ENCODE peak calls at places on chromosome 6, in five cellular contexts. S, O, D, Y and R are unnamed samples.

GRCh38 chr6:116764961-116765841 is at the start of gene FAM162B:
- DNase-seq in S (no peak), O (peak; percentile 2), D (no peak), Y (peak; percentile 38), R (no peak)

GRCh38 chr6:138554146-138554545 is 54.9 kb upstream of the NHSL1 start:
- DNase-seq in S (no peak), O (no peak), D (no peak), Y (no peak), R (no peak)

GRCh38 chr6:41027799-41028617 is 11.0 kb downstream of the UNC5CL start:
- DNase-seq in S (peak; percentile 85), O (peak; percentile 47), D (peak; percentile 30), Y (peak; percentile 60), R (peak; percentile 35)

GRCh38 chr6:10391299-10391630 is 23.6 kb downstream of the TFAP2A start:
- DNase-seq in S (no peak), O (no peak), D (no peak), Y (no peak), R (no peak)

GRCh38 chr6:116514103-116514502 is 2.7 kb downstream of the CALHM5 start:
- DNase-seq in S (no peak), O (no peak), D (no peak), Y (no peak), R (no peak)

GRCh38 chr6:13560651-13561044 is 13.8 kb upstream of the SIRT5 start:
- DNase-seq in S (peak; percentile 34), O (no peak), D (no peak), Y (no peak), R (peak; percentile 31)

GRCh38 chr6:37919417-37920157 is 100.1 kb downstream of the ZFAND3 start:
- DNase-seq in S (no peak), O (no peak), D (no peak), Y (no peak), R (no peak)

GRCh38 chr6:42820509-42821340 is 38.9 kb downstream of the BICRAL start:
- DNase-seq in S (no peak), O (no peak), D (no peak), Y (no peak), R (no peak)

GRCh38 chr6:6891949-6892461 is 215.8 kb upstream of the RREB1 start:
- DNase-seq in S (no peak), O (no peak), D (no peak), Y (no peak), R (no peak)

GRCh38 chr6:111205502-111205901 is 118.2 kb downstream of the SLC16A10 start:
- DNase-seq in S (peak; percentile 14), O (no peak), D (no peak), Y (no peak), R (no peak)

GRCh38 chr6:8006208-8006607 is 58.0 kb downstream of the BLOC1S5 start:
- DNase-seq in S (peak; percentile 51), O (peak; percentile 48), D (no peak), Y (no peak), R (peak; percentile 27)

GRCh38 chr6:108071736-108072276 is 2.7 kb downstream of the OSTM1 start:
- DNase-seq in S (no peak), O (no peak), D (no peak), Y (peak; percentile 7), R (no peak)

GRCh38 chr6:37741757-37742400 is 44.2 kb upstream of the MDGA1 start:
- DNase-seq in S (peak; percentile 48), O (peak; percentile 30), D (no peak), Y (no peak), R (no peak)

GRCh38 chr6:113640046-113640445 is 217.1 kb upstream of the MARCKS start:
- DNase-seq in S (no peak), O (no peak), D (no peak), Y (no peak), R (no peak)

GRCh38 chr6:116557863-116558262 is 4.3 kb downstream of the CALHM4 start:
- DNase-seq in S (peak; percentile 53), O (peak; percentile 22), D (no peak), Y (no peak), R (peak; percentile 66)

GRCh38 chr6:97626586-97627441 is 343.8 kb upstream of the MMS22L start:
- DNase-seq in S (no peak), O (no peak), D (no peak), Y (no peak), R (no peak)

GRCh38 chr6:43890197-43891062 is 120.4 kb downstream of the VEGFA start:
- DNase-seq in S (no peak), O (no peak), D (no peak), Y (no peak), R (no peak)

GRCh38 chr6:26536571-26537159 is 1.5 kb upstream of the HMGN4 start:
- DNase-seq in S (peak; percentile 71), O (peak; percentile 35), D (no peak), Y (no peak), R (no peak)

GRCh38 chr6:40912158-40912946 is 126.7 kb downstream of the UNC5CL start:
- DNase-seq in S (peak; percentile 71), O (peak; percentile 75), D (peak; percentile 19), Y (peak; percentile 17), R (no peak)

DNA sequence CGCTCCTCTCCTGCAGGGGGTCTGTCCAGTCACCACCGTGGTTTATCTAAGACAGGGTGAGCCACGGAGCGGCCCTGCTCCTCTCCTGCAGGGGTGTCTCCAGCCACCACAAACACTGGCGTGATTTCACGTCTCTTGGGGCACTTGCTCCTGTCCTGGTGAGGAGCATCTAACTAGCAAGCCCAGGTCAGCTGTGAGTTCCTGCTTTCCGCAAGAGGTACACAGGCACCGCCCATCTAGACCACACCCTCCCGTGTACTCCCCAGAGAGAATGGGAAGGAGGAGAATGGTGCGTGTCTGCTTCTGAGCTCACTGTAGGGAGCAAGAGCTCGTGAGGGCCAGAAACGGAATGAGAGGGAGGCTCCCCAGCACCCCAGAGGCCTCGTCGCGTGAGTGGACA is 40.7 kb downstream of the DACT2 start:
- DNase-seq in S (no peak), O (no peak), D (no peak), Y (no peak), R (no peak)
- TF ChIP-seq SRF in S (no peak), O (no peak), D (no peak), Y (no peak), R (no peak)

DNA sequence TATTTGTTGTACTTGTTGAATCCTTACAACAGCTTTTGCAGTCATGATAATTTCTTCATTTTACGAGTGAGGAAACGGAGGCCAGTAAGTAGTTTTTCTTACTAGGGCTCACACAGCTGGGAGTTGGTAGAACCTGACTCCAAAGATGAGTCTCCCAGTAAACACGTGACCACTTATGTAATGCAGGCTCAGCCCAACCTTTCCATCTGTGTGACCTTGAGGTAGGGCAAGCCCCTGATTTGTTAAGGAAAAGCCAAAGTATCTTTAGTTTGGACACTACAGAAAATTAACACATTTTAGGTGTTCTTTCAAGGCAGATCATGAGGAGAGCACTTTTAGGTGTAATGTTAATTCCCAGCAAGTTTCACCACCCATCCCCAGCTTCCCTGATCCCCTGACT is 111.3 kb downstream of the LRRC1 start:
- DNase-seq in S (no peak), O (no peak), D (no peak), Y (no peak), R (no peak)
- TF ChIP-seq CEBPB in S (no peak), O (no peak), D (no peak), Y (no peak), R (no peak)

GRCh38 chr6:75284285-75285155 is at the start of gene TMEM30A:
- DNase-seq in S (peak; percentile 99), O (peak; percentile 98), D (peak; percentile 100), Y (peak; percentile 98), R (peak; percentile 98)
- H3K27ac ChIP-seq in S (peak within 1 kb of the TSS; percentile 89), O (peak within 1 kb of the TSS; percentile 80), D (peak within 1 kb of the TSS; percentile 80), Y (peak within 1 kb of the TSS; percentile 44), R (peak within 1 kb of the TSS; percentile 58)

GRCh38 chr6:170402318-170403040 is 95.9 kb downstream of the FAM120B start:
- DNase-seq in S (no peak), O (no peak), D (no peak), Y (no peak), R (no peak)
- TF ChIP-seq SRF in S (no peak), O (no peak), D (no peak), Y (no peak), R (no peak)

GRCh38 chr6:5163233-5163632 is 78.1 kb downstream of the PPP1R3G start:
- DNase-seq in S (no peak), O (no peak), D (no peak), Y (no peak), R (no peak)
- TF ChIP-seq CEBPB in S (no peak), O (no peak), D (no peak), Y (no peak), R (no peak)

DNA sequence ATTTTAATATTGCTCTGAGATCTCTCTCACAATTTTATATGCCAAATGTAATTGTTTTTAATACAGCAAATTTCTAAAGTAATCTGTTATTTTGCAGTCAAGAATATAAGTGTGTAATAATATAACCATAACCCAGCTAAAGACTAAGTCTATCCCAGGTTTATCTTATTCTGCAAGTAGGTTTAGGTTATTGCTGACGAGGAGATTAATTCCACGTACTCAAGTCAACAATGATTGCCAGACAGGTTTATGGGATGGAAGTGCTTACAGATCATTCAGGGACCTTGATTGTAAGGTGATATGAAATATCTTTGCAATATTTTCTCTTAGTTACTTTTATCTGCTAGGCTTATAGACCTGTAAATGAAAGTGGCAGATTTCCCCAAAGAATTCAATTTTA is 698.3 kb downstream of the HDGFL1 start:
- DNase-seq in S (no peak), O (no peak), D (no peak), Y (no peak), R (no peak)
- H3K27ac ChIP-seq in S (no peak overlapping the region), O (no peak overlapping the region), D (no peak overlapping the region), Y (no peak overlapping the region), R (no peak overlapping the region)

DNA sequence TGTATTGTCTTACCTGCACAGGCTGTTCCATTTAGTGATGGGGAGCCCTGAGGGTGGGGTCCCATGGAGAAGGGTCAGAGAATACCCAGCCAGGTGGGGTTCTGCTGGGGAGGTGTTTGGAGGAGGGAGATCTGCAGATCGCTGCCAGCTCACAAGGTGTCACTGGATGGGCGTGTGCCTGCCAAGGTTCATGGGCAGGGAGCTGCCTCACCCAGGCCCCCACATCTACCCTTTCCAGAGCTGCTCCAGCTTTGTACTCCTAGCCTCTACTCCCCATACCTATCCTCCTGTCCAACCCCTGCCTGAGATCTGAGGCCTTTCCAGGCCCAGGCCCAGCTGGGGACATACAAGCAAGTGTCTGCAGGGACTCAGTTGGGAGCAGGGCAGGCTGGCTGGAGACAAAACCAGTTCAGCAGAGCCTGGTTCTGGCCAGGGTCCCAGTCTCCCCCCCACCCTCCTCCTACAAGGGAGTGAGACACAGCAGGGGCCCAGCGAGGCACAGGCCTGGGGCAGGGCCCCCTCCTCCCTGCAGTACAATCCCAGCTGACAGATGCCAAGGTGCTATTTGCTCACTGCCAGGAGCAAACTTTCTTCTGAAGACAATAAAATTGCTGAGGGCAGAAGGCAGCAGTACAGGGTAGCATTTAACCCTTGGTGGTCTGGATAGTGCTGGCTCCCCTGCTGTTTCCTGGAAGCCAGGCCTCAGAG is 19.7 kb downstream of the SPDEF start:
- DNase-seq in S (no peak), O (no peak), D (no peak), Y (no peak), R (no peak)
- TF ChIP-seq SRF in S (no peak), O (no peak), D (no peak), Y (no peak), R (no peak)

GRCh38 chr6:17865798-17866725 is 121.4 kb downstream of the KIF13A start:
- DNase-seq in S (peak; percentile 63), O (peak; percentile 53), D (no peak), Y (peak; percentile 7), R (peak; percentile 98)
- TF ChIP-seq CEBPB in S (no peak), O (no peak), D (no peak), Y (no peak), R (peak; percentile 93)

GRCh38 chr6:11437824-11438459 is 99.6 kb upstream of the TMEM170B start:
- DNase-seq in S (no peak), O (no peak), D (no peak), Y (no peak), R (no peak)
- H3K27ac ChIP-seq in S (no peak overlapping the region), O (no peak overlapping the region), D (no peak overlapping the region), Y (no peak overlapping the region), R (no peak overlapping the region)

GRCh38 chr6:155272353-155273222 is 8.8 kb downstream of the CLDN20 start:
- DNase-seq in S (no peak), O (no peak), D (no peak), Y (no peak), R (no peak)
- TF ChIP-seq SRF in S (no peak), O (no peak), D (no peak), Y (no peak), R (no peak)